ENCODE peak calls at places on chromosome 12, in five cellular contexts. U is NCI-H2081 treated with DMSO at 0.1 percent for 48 hours, J is HuH-7.5, M is NCI-H2171, Z is NCI-H1105. O is an unnamed sample.

GRCh38 chr12:47817272-47818006 is 2.3 kb downstream of the HDAC7 start:
- DNase-seq in U (no peak), J (no peak), M (no peak), Z (no peak), O (no peak)

GRCh38 chr12:99259040-99259934 is 388.3 kb upstream of the GARIN6 start:
- DNase-seq in U (no peak), J (no peak), M (no peak), Z (no peak), O (no peak)

GRCh38 chr12:122422769-122423257 is 344 bp upstream of the CLIP1 start:
- DNase-seq in U (no peak), J (no peak), M (peak), Z (peak), O (no peak)

GRCh38 chr12:7155471-7156034 is 25.4 kb downstream of the CLSTN3 start:
- DNase-seq in U (no peak), J (no peak), M (no peak), Z (peak), O (no peak)

GRCh38 chr12:44464180-44464579 is 411.9 kb downstream of the NELL2 start:
- DNase-seq in U (no peak), J (no peak), M (no peak), Z (no peak), O (no peak)

GRCh38 chr12:113862570-113863454 is 103.3 kb downstream of the RBM19 start:
- DNase-seq in U (no peak), J (no peak), M (no peak), Z (no peak), O (no peak)

GRCh38 chr12:65740506-65740872 is 83.8 kb upstream of the HMGA2 start:
- DNase-seq in U (no peak), J (no peak), M (no peak), Z (no peak), O (no peak)

GRCh38 chr12:132502149-132502881 is 12.4 kb downstream of the FBRSL1 start:
- DNase-seq in U (no peak), J (no peak), M (no peak), Z (no peak), O (no peak)

GRCh38 chr12:93022603-93023340 is 93.7 kb upstream of the EEA1 start:
- DNase-seq in U (no peak), J (no peak), M (no peak), Z (no peak), O (no peak)

GRCh38 chr12:129871991-129872969 is 31.5 kb downstream of the TMEM132D start:
- DNase-seq in U (no peak), J (no peak), M (no peak), Z (no peak), O (no peak)

GRCh38 chr12:6507102-6507998 is 13.4 kb downstream of the NCAPD2 start:
- DNase-seq in U (no peak), J (no peak), M (no peak), Z (no peak), O (no peak)

GRCh38 chr12:13369496-13369895 is 173.0 kb downstream of the EMP1 start:
- DNase-seq in U (no peak), J (no peak), M (no peak), Z (no peak), O (no peak)

GRCh38 chr12:52628841-52629240 is 10.5 kb upstream of the KRT73 start:
- DNase-seq in U (no peak), J (no peak), M (no peak), Z (no peak), O (no peak)

GRCh38 chr12:79426121-79426520 is 264.6 kb downstream of the PAWR start:
- DNase-seq in U (no peak), J (no peak), M (no peak), Z (no peak), O (no peak)

GRCh38 chr12:97203408-97203807 is 259.2 kb upstream of the RMST start:
- DNase-seq in U (no peak), J (no peak), M (no peak), Z (no peak), O (no peak)

GRCh38 chr12:2999265-2999841 is 40.2 kb downstream of the TEAD4 start:
- DNase-seq in U (no peak), J (no peak), M (no peak), Z (no peak), O (no peak)

GRCh38 chr12:118058881-118059644 is 1.9 kb downstream of the WSB2 start:
- DNase-seq in U (no peak), J (no peak), M (no peak), Z (no peak), O (no peak)

GRCh38 chr12:34400423-34400881 is 378.2 kb downstream of the ALG10 start:
- DNase-seq in U (no peak), J (no peak), M (no peak), Z (no peak), O (no peak)

GRCh38 chr12:96425321-96425720 is 25.1 kb upstream of the CDK17 start:
- DNase-seq in U (no peak), J (no peak), M (no peak), Z (no peak), O (no peak)

GRCh38 chr12:68559246-68559645 is 51.5 kb upstream of the RAP1B start:
- DNase-seq in U (no peak), J (no peak), M (no peak), Z (no peak), O (no peak)

GRCh38 chr12:14059538-14059937 is 78.1 kb upstream of the GRIN2B start:
- DNase-seq in U (no peak), J (no peak), M (no peak), Z (no peak), O (no peak)

GRCh38 chr12:79547044-79547734 is 143.6 kb downstream of the PAWR start:
- DNase-seq in U (no peak), J (no peak), M (no peak), Z (no peak), O (no peak)

GRCh38 chr12:7017870-7018349 is 366 bp downstream of the LPCAT3 start:
- DNase-seq in U (no peak), J (peak), M (peak), Z (no peak), O (no peak)

GRCh38 chr12:132489078-132489601 is 811 bp upstream of the FBRSL1 start:
- DNase-seq in U (no peak), J (no peak), M (no peak), Z (no peak), O (no peak)

GRCh38 chr12:123141615-123142517 is 9.0 kb downstream of the PITPNM2 start:
- DNase-seq in U (no peak), J (no peak), M (no peak), Z (no peak), O (no peak)

GRCh38 chr12:13318231-13319015 is 121.9 kb downstream of the EMP1 start:
- DNase-seq in U (no peak), J (no peak), M (no peak), Z (no peak), O (no peak)

GRCh38 chr12:104456950-104457745 is 400 bp downstream of the CHST11 start:
- DNase-seq in U (no peak), J (peak), M (peak), Z (peak), O (peak)

GRCh38 chr12:63967781-63968180 is 123.3 kb downstream of the SRGAP1 start:
- DNase-seq in U (no peak), J (no peak), M (no peak), Z (no peak), O (no peak)

GRCh38 chr12:67474934-67475620 is 173.5 kb upstream of the DYRK2 start:
- DNase-seq in U (no peak), J (no peak), M (no peak), Z (no peak), O (no peak)

GRCh38 chr12:96198970-96199369 is 4.8 kb downstream of the ELK3 start:
- DNase-seq in U (no peak), J (no peak), M (no peak), Z (no peak), O (no peak)

GRCh38 chr12:124553862-124554428 is 13.5 kb downstream of the NCOR2 start:
- DNase-seq in U (no peak), J (no peak), M (no peak), Z (no peak), O (no peak)

GRCh38 chr12:70709022-70709421 is 71.8 kb upstream of the PTPRB start:
- DNase-seq in U (no peak), J (no peak), M (no peak), Z (no peak), O (no peak)

GRCh38 chr12:55829967-55830600 is 697 bp upstream of the DNAJC14 start:
- DNase-seq in U (no peak), J (peak), M (peak), Z (no peak), O (no peak)

GRCh38 chr12:103632554-103633216 is 45.6 kb downstream of the STAB2 start:
- DNase-seq in U (no peak), J (peak), M (peak), Z (peak), O (peak)

GRCh38 chr12:92551853-92552397 is 150.9 kb upstream of the PLEKHG7 start:
- DNase-seq in U (no peak), J (no peak), M (no peak), Z (no peak), O (no peak)

GRCh38 chr12:103197725-103198388 is 240.4 kb downstream of the ASCL1 start:
- DNase-seq in U (no peak), J (no peak), M (no peak), Z (no peak), O (no peak)

GRCh38 chr12:21428241-21428640 is 9.2 kb upstream of the PYROXD1 start:
- DNase-seq in U (no peak), J (no peak), M (no peak), Z (no peak), O (no peak)

GRCh38 chr12:63151898-63152700 is 1.1 kb upstream of the AVPR1A start:
- DNase-seq in U (peak), J (peak), M (peak), Z (peak), O (peak)

GRCh38 chr12:3129301-3130052 is 52.3 kb downstream of the TSPAN9 start:
- DNase-seq in U (no peak), J (no peak), M (no peak), Z (no peak), O (no peak)

GRCh38 chr12:7021956-7022355 is 3.7 kb upstream of the LPCAT3 start:
- DNase-seq in U (no peak), J (no peak), M (no peak), Z (no peak), O (no peak)